ENCODE peak calls at places on chromosomes 1 and 21, in four cellular contexts. One of them, this sample, is unnamed.

GRCh38 chr1:154784924-154785531 is 85.1 kb downstream of the KCNN3 start:
- DNase-seq in endothelial cell: no peak
- DNase-seq in OCI-LY7: peak; percentile 54
- DNase-seq in tibial artery: no peak
- DNase-seq in this sample: no peak

GRCh38 chr21:21205604-21206003 is 207.4 kb downstream of the NCAM2 start:
- DNase-seq in endothelial cell: no peak
- DNase-seq in OCI-LY7: no peak
- DNase-seq in tibial artery: no peak
- DNase-seq in this sample: no peak

GRCh38 chr1:204092632-204093420 is 19.9 kb downstream of the SOX13 start:
- DNase-seq in endothelial cell: no peak
- DNase-seq in OCI-LY7: no peak
- DNase-seq in tibial artery: no peak
- DNase-seq in this sample: no peak

GRCh38 chr1:13723810-13724209 is 23.8 kb downstream of the PRDM2 start:
- DNase-seq in endothelial cell: no peak
- DNase-seq in OCI-LY7: no peak
- DNase-seq in tibial artery: peak; percentile 32
- DNase-seq in this sample: no peak

GRCh38 chr1:214078950-214079349 is 91.2 kb downstream of the PROX1 start:
- DNase-seq in endothelial cell: no peak
- DNase-seq in OCI-LY7: no peak
- DNase-seq in tibial artery: no peak
- DNase-seq in this sample: no peak

GRCh38 chr1:55245781-55246180 is 30.6 kb upstream of the USP24 start:
- DNase-seq in endothelial cell: no peak
- DNase-seq in OCI-LY7: no peak
- DNase-seq in tibial artery: no peak
- DNase-seq in this sample: no peak

GRCh38 chr1:229341811-229342304 is 989 bp downstream of the CCSAP start:
- DNase-seq in endothelial cell: no peak
- DNase-seq in OCI-LY7: peak; percentile 70
- DNase-seq in tibial artery: no peak
- DNase-seq in this sample: no peak

GRCh38 chr1:90507173-90507572 is 209.9 kb downstream of the BARHL2 start:
- DNase-seq in endothelial cell: no peak
- DNase-seq in OCI-LY7: no peak
- DNase-seq in tibial artery: no peak
- DNase-seq in this sample: no peak

GRCh38 chr1:22131875-22132486 is 10.9 kb downstream of the WNT4 start:
- DNase-seq in endothelial cell: peak; percentile 80
- DNase-seq in OCI-LY7: peak; percentile 66
- DNase-seq in tibial artery: no peak
- DNase-seq in this sample: peak; percentile 73

GRCh38 chr1:62908168-62908567 is 124.2 kb downstream of the ATG4C start:
- DNase-seq in endothelial cell: no peak
- DNase-seq in OCI-LY7: no peak
- DNase-seq in tibial artery: no peak
- DNase-seq in this sample: no peak

GRCh38 chr1:91799159-91799558 is 86.8 kb downstream of the TGFBR3 start:
- DNase-seq in endothelial cell: no peak
- DNase-seq in OCI-LY7: no peak
- DNase-seq in tibial artery: no peak
- DNase-seq in this sample: no peak

GRCh38 chr1:232988572-232989040 is 38.2 kb downstream of the NTPCR start:
- DNase-seq in endothelial cell: no peak
- DNase-seq in OCI-LY7: no peak
- DNase-seq in tibial artery: no peak
- DNase-seq in this sample: no peak

GRCh38 chr1:200386416-200386815 is 23.4 kb downstream of the ZNF281 start:
- DNase-seq in endothelial cell: no peak
- DNase-seq in OCI-LY7: no peak
- DNase-seq in tibial artery: no peak
- DNase-seq in this sample: no peak
- TF ChIP-seq CTCF in endothelial cell: no peak
- TF ChIP-seq CTCF in OCI-LY7: no peak
- TF ChIP-seq CTCF in tibial artery: no peak
- TF ChIP-seq CTCF in this sample: no peak

GRCh38 chr1:16614361-16615252 is 1.2 kb upstream of the NBPF1 start:
- DNase-seq in endothelial cell: peak; percentile 10
- DNase-seq in OCI-LY7: no peak
- DNase-seq in tibial artery: peak; percentile 42
- DNase-seq in this sample: no peak

GRCh38 chr1:16612332-16613172 is 812 bp downstream of the NBPF1 start:
- DNase-seq in endothelial cell: peak; percentile 55
- DNase-seq in OCI-LY7: peak; percentile 37
- DNase-seq in tibial artery: peak; percentile 92
- DNase-seq in this sample: no peak

GRCh38 chr1:16615253-16616252 is 2.2 kb upstream of the NBPF1 start:
- DNase-seq in endothelial cell: peak; percentile 3
- DNase-seq in OCI-LY7: no peak
- DNase-seq in tibial artery: no peak
- DNase-seq in this sample: peak; percentile 12

GRCh38 chr1:16617101-16617727 is 3.9 kb upstream of the NBPF1 start:
- DNase-seq in endothelial cell: peak; percentile 16
- DNase-seq in OCI-LY7: no peak
- DNase-seq in tibial artery: no peak
- DNase-seq in this sample: peak; percentile 11

DNA sequence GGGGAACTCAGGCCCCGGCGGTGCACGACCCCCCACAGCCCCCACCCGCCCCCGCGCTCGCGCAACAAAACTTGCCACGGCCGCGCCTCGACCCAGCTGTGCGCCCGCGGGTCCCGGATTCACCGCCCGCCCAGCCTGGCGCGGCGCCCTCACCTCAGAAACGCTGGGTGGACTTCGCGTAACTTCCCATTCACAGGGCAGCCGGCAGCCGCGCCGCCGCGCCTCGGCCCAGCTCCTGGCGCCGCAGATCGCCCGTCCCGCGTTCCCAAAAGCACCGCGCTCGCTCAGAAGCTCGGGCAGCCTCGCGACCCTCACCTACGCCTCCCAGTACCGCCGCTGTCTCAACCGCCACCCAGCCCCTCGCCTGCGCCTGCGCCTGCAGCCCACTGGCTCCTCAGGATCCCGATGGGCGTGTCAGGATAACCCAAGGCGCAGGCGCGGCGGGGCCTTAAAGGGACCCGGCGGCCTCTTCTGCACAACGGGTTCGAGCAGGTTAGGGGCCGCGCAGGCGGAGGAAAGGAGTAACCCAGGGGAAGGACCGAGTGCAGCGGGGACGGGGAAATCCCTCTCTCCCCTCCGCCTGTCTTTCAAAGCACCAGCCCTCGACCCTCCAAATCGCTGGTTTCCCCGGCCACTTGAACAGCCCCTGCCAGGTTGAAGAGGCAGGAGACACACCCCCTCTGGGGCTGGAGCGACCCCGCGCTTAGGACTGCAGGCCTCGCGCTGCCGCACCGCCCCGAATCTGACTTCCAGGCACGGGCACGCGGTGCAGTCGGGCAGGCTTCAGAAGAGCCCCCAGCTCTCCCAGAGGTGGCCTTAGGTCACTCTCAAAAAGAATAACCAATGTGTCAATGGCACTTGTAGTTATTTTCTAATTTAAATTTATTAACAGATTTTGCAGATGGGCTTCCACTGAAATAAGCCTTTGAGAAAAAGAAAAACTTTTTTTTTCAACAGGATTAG is at the start of gene NBPF1:
- DNase-seq in endothelial cell: peak; percentile 100
- DNase-seq in OCI-LY7: peak; percentile 98
- DNase-seq in tibial artery: peak; percentile 98
- DNase-seq in this sample: peak; percentile 100
- TF ChIP-seq CTCF in endothelial cell: no peak
- TF ChIP-seq CTCF in OCI-LY7: no peak
- TF ChIP-seq CTCF in tibial artery: no peak
- TF ChIP-seq CTCF in this sample: peak; percentile 23

GRCh38 chr1:8965121-8965820 is 19.6 kb downstream of the CA6 start:
- DNase-seq in endothelial cell: no peak
- DNase-seq in OCI-LY7: no peak
- DNase-seq in tibial artery: no peak
- DNase-seq in this sample: no peak

GRCh38 chr1:8963940-8964339 is 18.3 kb downstream of the CA6 start:
- DNase-seq in endothelial cell: no peak
- DNase-seq in OCI-LY7: no peak
- DNase-seq in tibial artery: no peak
- DNase-seq in this sample: no peak

GRCh38 chr1:8966606-8967005 is 20.9 kb downstream of the CA6 start:
- DNase-seq in endothelial cell: no peak
- DNase-seq in OCI-LY7: no peak
- DNase-seq in tibial artery: no peak
- DNase-seq in this sample: no peak

GRCh38 chr1:8962812-8963669 is 17.4 kb downstream of the CA6 start:
- DNase-seq in endothelial cell: peak; percentile 59
- DNase-seq in OCI-LY7: peak; percentile 85
- DNase-seq in tibial artery: peak; percentile 43
- DNase-seq in this sample: peak; percentile 18
- TF ChIP-seq CTCF in endothelial cell: peak; percentile 51
- TF ChIP-seq CTCF in OCI-LY7: peak; percentile 85
- TF ChIP-seq CTCF in tibial artery: peak; percentile 14
- TF ChIP-seq CTCF in this sample: peak; percentile 50

GRCh38 chr1:17759114-17759513 is 4.0 kb downstream of the ACTL8 start:
- DNase-seq in endothelial cell: peak; percentile 34
- DNase-seq in OCI-LY7: peak; percentile 11
- DNase-seq in tibial artery: no peak
- DNase-seq in this sample: no peak

GRCh38 chr1:17757426-17757825 is 2.3 kb downstream of the ACTL8 start:
- DNase-seq in endothelial cell: no peak
- DNase-seq in OCI-LY7: no peak
- DNase-seq in tibial artery: no peak
- DNase-seq in this sample: no peak

GRCh38 chr1:17752356-17752755 is 2.8 kb upstream of the ACTL8 start:
- DNase-seq in endothelial cell: no peak
- DNase-seq in OCI-LY7: no peak
- DNase-seq in tibial artery: no peak
- DNase-seq in this sample: no peak

DNA sequence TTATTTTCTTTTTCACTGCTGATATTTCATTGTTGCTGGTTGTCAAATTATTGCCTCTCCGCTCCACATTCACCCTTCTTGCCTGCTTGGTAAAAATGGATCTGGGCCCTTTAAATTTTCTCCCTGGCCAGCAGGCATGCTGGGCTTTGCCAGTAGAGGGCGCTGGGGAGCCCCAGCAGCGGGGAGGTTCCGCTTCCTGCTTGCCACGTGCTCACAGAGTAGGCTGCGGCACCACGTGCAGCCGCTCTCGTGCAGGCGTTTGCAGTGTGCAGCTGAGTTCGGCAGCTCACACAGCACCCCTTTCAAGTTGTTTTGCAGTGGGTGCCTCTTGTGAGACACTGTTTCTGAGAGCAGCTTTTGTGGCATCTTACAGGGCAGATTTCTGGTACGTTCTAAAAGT is at the start of gene ACTL8:
- DNase-seq in endothelial cell: peak; percentile 36
- DNase-seq in OCI-LY7: peak; percentile 6
- DNase-seq in tibial artery: no peak
- DNase-seq in this sample: no peak
- TF ChIP-seq CTCF in endothelial cell: peak; percentile 60
- TF ChIP-seq CTCF in OCI-LY7: peak; percentile 70
- TF ChIP-seq CTCF in tibial artery: no peak
- TF ChIP-seq CTCF in this sample: peak; percentile 31

GRCh38 chr1:243470492-243470891 is 214.7 kb downstream of the SDCCAG8 start:
- DNase-seq in endothelial cell: no peak
- DNase-seq in OCI-LY7: no peak
- DNase-seq in tibial artery: no peak
- DNase-seq in this sample: no peak
- TF ChIP-seq CTCF in endothelial cell: no peak
- TF ChIP-seq CTCF in OCI-LY7: no peak
- TF ChIP-seq CTCF in tibial artery: no peak
- TF ChIP-seq CTCF in this sample: no peak

DNA sequence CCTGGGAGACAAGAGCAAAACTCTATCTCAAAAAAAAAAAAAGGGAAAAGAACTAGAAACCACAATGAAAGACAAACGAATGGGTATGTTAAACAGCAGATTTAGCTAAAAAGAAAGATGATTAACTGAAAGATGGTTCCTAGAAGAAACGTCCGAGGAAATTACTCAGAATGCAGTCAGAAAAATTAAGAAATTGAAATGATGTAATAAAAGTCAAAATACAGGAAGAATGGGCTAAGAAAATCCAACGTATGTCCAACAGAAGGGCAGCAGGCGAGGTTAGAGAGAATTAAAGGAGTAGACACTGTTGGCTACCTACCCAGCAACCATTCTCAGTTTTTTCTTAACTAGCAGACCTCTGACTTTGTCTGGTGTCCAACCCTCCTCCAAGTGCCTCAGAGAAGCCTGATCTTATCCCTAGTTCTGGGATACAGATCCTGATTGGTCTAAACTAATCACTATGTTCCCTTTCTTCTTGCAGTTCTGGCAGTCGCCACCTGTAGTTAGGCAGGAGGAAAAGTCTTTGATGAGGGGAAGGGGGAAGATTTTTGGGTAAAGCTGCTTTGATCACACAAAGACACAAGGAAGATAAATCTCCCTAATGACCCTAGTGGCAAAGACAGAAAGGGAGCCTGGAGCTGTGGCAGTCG is 25.7 kb downstream of the GPR161 start:
- DNase-seq in endothelial cell: no peak
- DNase-seq in OCI-LY7: no peak
- DNase-seq in tibial artery: no peak
- DNase-seq in this sample: no peak
- TF ChIP-seq CTCF in endothelial cell: no peak
- TF ChIP-seq CTCF in OCI-LY7: no peak
- TF ChIP-seq CTCF in tibial artery: no peak
- TF ChIP-seq CTCF in this sample: no peak

DNA sequence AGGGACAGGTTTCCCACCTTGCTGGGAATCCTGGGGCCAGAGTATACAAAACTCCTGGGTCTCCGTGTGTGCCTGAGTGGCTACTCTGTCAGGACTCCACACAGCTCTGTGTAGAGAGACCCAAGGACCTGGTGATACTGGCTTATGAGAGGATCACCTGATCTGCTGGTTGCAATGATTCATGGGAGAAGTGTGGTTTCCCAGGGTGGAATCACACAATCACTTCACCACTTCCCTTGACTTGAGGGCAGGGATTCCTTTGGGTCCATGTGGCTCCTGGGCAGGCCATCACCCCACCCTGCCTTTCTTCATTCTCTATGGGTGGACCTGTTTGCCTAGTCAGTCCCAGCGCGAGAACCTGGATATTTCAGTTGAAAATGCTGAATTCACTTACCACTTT is 13.3 kb downstream of the PRSS38 start:
- DNase-seq in endothelial cell: no peak
- DNase-seq in OCI-LY7: no peak
- DNase-seq in tibial artery: no peak
- DNase-seq in this sample: no peak
- TF ChIP-seq CTCF in endothelial cell: no peak
- TF ChIP-seq CTCF in OCI-LY7: no peak
- TF ChIP-seq CTCF in tibial artery: no peak
- TF ChIP-seq CTCF in this sample: no peak